ENCODE peak calls at places on chromosomes 3 and 15, in six cellular contexts. O is fibroblast of mammary gland, M is GM06990, F is AG04450, I is AG10803, K is ovary. Q is an unnamed sample.

GRCh38 chr15:86001200-86001599 is 78.5 kb upstream of the AGBL1 start:
- DNase-seq in I (peak), M (no peak), O (no peak), F (no peak), K (no peak), Q (no peak)

GRCh38 chr15:20106026-20106425 is 435.6 kb downstream of the GOLGA6L6 start:
- DNase-seq in O (no peak), M (no peak), I (no peak), F (no peak), K (peak), Q (no peak)

GRCh38 chr15:98873441-98874218 is 134.0 kb downstream of the PGPEP1L start:
- DNase-seq in K (no peak), I (peak), M (no peak), O (peak), F (no peak), Q (peak)

GRCh38 chr3:20039765-20040475 is at the start of gene KAT2B:
- DNase-seq in F (no peak), I (peak), M (peak), O (peak), K (peak), Q (peak)

GRCh38 chr3:151538706-151539403 is 78.0 kb upstream of the IGSF10 start:
- DNase-seq in F (no peak), M (no peak), K (peak), O (peak), I (peak), Q (peak)

GRCh38 chr3:124707667-124708066 is 22.6 kb upstream of the UMPS start:
- DNase-seq in K (no peak), O (peak), M (no peak), F (peak), I (peak), Q (peak)

GRCh38 chr15:33795076-33795475 is 173.2 kb upstream of the CHRM5 start:
- DNase-seq in F (no peak), I (no peak), O (no peak), M (no peak), K (no peak), Q (no peak)

GRCh38 chr3:141797167-141797773 is 34.1 kb downstream of the GRK7 start:
- DNase-seq in I (peak), F (no peak), O (peak), K (peak), M (peak), Q (peak)

GRCh38 chr3:177772908-177773557 is 575.8 kb upstream of the TBL1XR1 start:
- DNase-seq in I (no peak), M (peak), O (no peak), F (no peak), K (no peak), Q (no peak)

GRCh38 chr3:73611176-73611575 is 13.6 kb downstream of the PDZRN3 start:
- DNase-seq in I (peak), M (no peak), O (peak), K (no peak), F (no peak), Q (no peak)

GRCh38 chr15:99014803-99015676 is 7.4 kb upstream of the PGPEP1L start:
- DNase-seq in M (peak), F (no peak), O (peak), K (peak), I (peak), Q (peak)

GRCh38 chr15:65509321-65509720 is 8.2 kb downstream of the DPP8 start:
- DNase-seq in I (no peak), M (no peak), K (no peak), F (no peak), O (no peak), Q (no peak)

GRCh38 chr15:35229085-35229484 is 144.0 kb upstream of the NANOGP8 start:
- DNase-seq in K (no peak), I (no peak), O (no peak), M (no peak), F (no peak), Q (no peak)

GRCh38 chr3:171172070-171172469 is 145.6 kb upstream of the SLC2A2 start:
- DNase-seq in K (no peak), F (no peak), I (no peak), M (no peak), O (no peak), Q (no peak)

GRCh38 chr3:10530241-10530640 is 24.9 kb upstream of the ATP2B2 start:
- DNase-seq in O (no peak), K (no peak), F (no peak), I (no peak), M (no peak), Q (no peak)

GRCh38 chr15:101578443-101578894 is 73.7 kb downstream of the TM2D3 start:
- DNase-seq in F (no peak), M (no peak), O (peak), I (peak), K (peak), Q (no peak)

GRCh38 chr3:34008191-34008590 is 209.8 kb downstream of the PDCD6IP start:
- DNase-seq in K (no peak), I (peak), M (no peak), F (no peak), O (peak), Q (no peak)

GRCh38 chr3:147369671-147370123 is 36.6 kb downstream of the ZIC4 start:
- DNase-seq in F (no peak), K (no peak), I (no peak), M (no peak), O (no peak), Q (peak)

GRCh38 chr3:8712045-8712870 is 21.3 kb upstream of the CAV3 start:
- DNase-seq in O (peak), I (peak), F (no peak), M (no peak), K (no peak), Q (peak)

GRCh38 chr15:23647421-23648375 is at the start of gene MAGEL2:
- DNase-seq in I (no peak), M (no peak), F (no peak), O (no peak), K (no peak), Q (no peak)

GRCh38 chr15:24823473-24823872 is 131.3 kb upstream of the SNRPN start:
- DNase-seq in I (no peak), K (no peak), F (no peak), M (no peak), O (no peak), Q (no peak)

GRCh38 chr15:59296181-59296617 is 76.5 kb downstream of the MYO1E start:
- DNase-seq in I (peak), M (no peak), K (no peak), O (peak), F (peak), Q (peak)

GRCh38 chr3:49900491-49901153 is 3.1 kb downstream of the MST1R start:
- DNase-seq in K (no peak), F (no peak), I (peak), O (peak), M (no peak), Q (peak)

GRCh38 chr15:42100021-42100800 is 5.8 kb upstream of the PLA2G4D start:
- DNase-seq in F (no peak), I (no peak), K (no peak), O (peak), M (no peak), Q (no peak)

GRCh38 chr15:78000089-78000926 is 77.2 kb downstream of the TBC1D2B start:
- DNase-seq in F (no peak), O (peak), I (peak), K (peak), M (peak), Q (peak)
- TF ChIP-seq CTCF in F (peak), O (peak), I (peak), K (no peak), M (peak), Q (peak)

GRCh38 chr15:79777916-79778315 is 118.9 kb downstream of the MTHFS start:
- DNase-seq in K (no peak), F (no peak), M (no peak), O (no peak), I (no peak), Q (no peak)

GRCh38 chr15:79779739-79780138 is 117.1 kb downstream of the MTHFS start:
- DNase-seq in O (no peak), K (no peak), I (no peak), F (no peak), M (peak), Q (no peak)

GRCh38 chr15:79775821-79776220 is 121.0 kb downstream of the MTHFS start:
- DNase-seq in M (no peak), F (no peak), O (no peak), I (no peak), K (no peak), Q (no peak)

GRCh38 chr15:79778378-79778990 is 118.3 kb downstream of the MTHFS start:
- DNase-seq in O (no peak), M (no peak), K (no peak), F (no peak), I (no peak), Q (no peak)
- H3K4me3 ChIP-seq in O (no peak), M (no peak), K (no peak), F (no peak), I (no peak), Q (no peak)

DNA sequence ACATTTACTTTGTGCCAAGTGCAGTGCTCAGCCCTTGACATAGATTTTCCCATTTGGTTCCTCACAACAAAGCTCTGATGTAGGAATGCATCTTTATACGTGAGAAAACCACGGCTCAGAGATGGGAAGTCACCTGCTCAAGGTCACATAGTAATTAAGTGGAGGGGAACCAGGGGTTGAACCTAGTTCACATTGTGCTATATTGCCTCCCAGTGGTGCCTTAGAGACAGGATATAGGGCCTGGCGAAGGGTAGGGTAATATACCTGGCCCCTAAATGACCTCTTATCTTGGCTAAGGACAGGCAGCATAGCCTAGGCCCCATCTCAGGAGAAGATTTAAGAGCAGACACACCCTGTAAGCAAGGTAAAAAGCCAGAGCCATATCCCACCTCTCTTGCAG is 71.5 kb downstream of the FOXP1 start:
- DNase-seq in I (no peak), O (no peak), F (no peak), M (no peak), K (no peak), Q (no peak)
- TF ChIP-seq CTCF in I (no peak), O (no peak), F (no peak), M (peak), K (no peak), Q (no peak)

GRCh38 chr3:111609700-111610099 is 14.6 kb upstream of the ZBED2 start:
- DNase-seq in F (no peak), I (no peak), M (no peak), K (no peak), O (no peak), Q (no peak)

GRCh38 chr3:111607242-111607641 is 12.1 kb upstream of the ZBED2 start:
- DNase-seq in I (no peak), M (no peak), F (no peak), O (no peak), K (no peak), Q (no peak)

GRCh38 chr3:111608378-111608777 is 13.2 kb upstream of the ZBED2 start:
- DNase-seq in M (no peak), F (no peak), I (no peak), O (no peak), K (no peak), Q (no peak)

GRCh38 chr3:111610612-111611054 is 15.5 kb upstream of the ZBED2 start:
- DNase-seq in O (no peak), M (no peak), K (no peak), F (no peak), I (peak), Q (peak)

DNA sequence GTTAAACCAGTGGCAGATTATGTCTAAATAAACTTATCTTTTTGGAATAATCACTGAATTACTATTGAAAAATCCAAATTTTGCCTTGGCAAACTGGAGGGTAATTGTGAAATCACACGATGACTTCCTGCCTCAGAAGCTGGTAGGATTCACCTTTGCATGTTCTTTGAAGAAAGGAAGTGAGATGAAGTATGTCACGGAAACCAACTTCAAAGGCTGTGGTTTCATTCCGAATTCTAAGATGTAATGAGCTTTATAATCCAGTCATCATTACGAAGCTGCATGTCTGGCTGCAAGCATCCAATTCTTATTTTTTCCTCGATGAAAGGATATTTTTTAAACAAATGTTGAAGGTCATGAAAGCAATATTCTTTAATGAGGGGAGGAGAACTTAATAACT is 15.0 kb upstream of the ZBED2 start:
- DNase-seq in K (no peak), I (no peak), F (no peak), O (no peak), M (peak), Q (no peak)
- H3K4me3 ChIP-seq in K (no peak), I (no peak), F (no peak), O (no peak), M (no peak), Q (no peak)

GRCh38 chr3:187738400-187739124 is 6.7 kb downstream of the BCL6 start:
- DNase-seq in I (peak), M (no peak), O (peak), F (peak), K (peak), Q (peak)
- TF ChIP-seq CTCF in I (peak), M (peak), O (peak), F (peak), K (peak), Q (peak)

Q was measured in foreskin fibroblast.